ENCODE peak calls at places on chromosomes 1 and 21, in eight cellular contexts. J is A549, K is lower leg skin, P is IMR-90, Y is spleen, T is adrenal gland, H is erythroblast, R is uterus. U is an unnamed sample.

GRCh38 chr1:212531796-212532195 is 76.8 kb upstream of the ATF3 start:
- DNase-seq in J (no peak), K (no peak), P (no peak), Y (no peak), T (no peak), H (no peak), R (no peak), U (no peak)

GRCh38 chr1:25771246-25772114 is 28.5 kb upstream of the SELENON start:
- DNase-seq in J (no peak), K (no peak), P (peak), Y (peak), T (peak), H (no peak), R (peak), U (no peak)

GRCh38 chr1:78688701-78689100 is 39.1 kb downstream of the IFI44 start:
- DNase-seq in J (peak), K (no peak), P (peak), Y (no peak), T (no peak), H (no peak), R (no peak), U (no peak)

GRCh38 chr21:32403201-32403701 is 9.3 kb upstream of the EVA1C start:
- DNase-seq in J (peak), K (peak), P (peak), Y (no peak), T (peak), H (peak), R (peak), U (peak)

GRCh38 chr1:209363112-209363511 is 220.4 kb upstream of the CAMK1G start:
- DNase-seq in J (no peak), K (no peak), P (no peak), Y (no peak), T (no peak), H (no peak), R (no peak), U (no peak)

GRCh38 chr1:117630423-117630998 is 24.7 kb downstream of the TENT5C start:
- DNase-seq in J (no peak), K (no peak), P (no peak), Y (peak), T (no peak), H (no peak), R (no peak), U (no peak)

GRCh38 chr1:191641420-191642215 is 516.6 kb upstream of the RGS18 start:
- DNase-seq in J (no peak), K (no peak), P (peak), Y (no peak), T (peak), H (no peak), R (no peak), U (peak)

GRCh38 chr1:76668046-76668445 is 199.2 kb upstream of the ST6GALNAC5 start:
- DNase-seq in J (no peak), K (no peak), P (no peak), Y (no peak), T (no peak), H (no peak), R (no peak), U (no peak)

GRCh38 chr1:17861685-17862084 is 106.6 kb downstream of the ACTL8 start:
- DNase-seq in J (no peak), K (no peak), P (no peak), Y (no peak), T (no peak), H (no peak), R (no peak), U (no peak)

GRCh38 chr1:169368406-169368769 is 393 bp downstream of the BLZF1 start:
- DNase-seq in J (no peak), K (peak), P (peak), Y (peak), T (peak), H (peak), R (no peak), U (no peak)

GRCh38 chr1:202187040-202187671 is 6.4 kb upstream of the LGR6 start:
- DNase-seq in J (no peak), K (no peak), P (no peak), Y (peak), T (no peak), H (no peak), R (no peak), U (no peak)

GRCh38 chr1:69572921-69573320 is 5.2 kb downstream of the LRRC7 start:
- DNase-seq in J (no peak), K (no peak), P (no peak), Y (no peak), T (no peak), H (no peak), R (no peak), U (no peak)

GRCh38 chr1:228786361-228787129 is 51.3 kb downstream of the RHOU start:
- DNase-seq in J (no peak), K (no peak), P (no peak), Y (no peak), T (no peak), H (no peak), R (no peak), U (no peak)

GRCh38 chr1:211654838-211655787 is 20.3 kb downstream of the NEK2 start:
- DNase-seq in J (peak), K (peak), P (peak), Y (peak), T (peak), H (peak), R (peak), U (peak)

GRCh38 chr1:181151378-181152326 is 63.2 kb downstream of the IER5 start:
- DNase-seq in J (no peak), K (no peak), P (peak), Y (no peak), T (no peak), H (peak), R (peak), U (no peak)
- TF ChIP-seq POLR2A in J (no peak), K (no peak), P (no peak), Y (no peak), T (no peak), H (no peak), R (peak), U (no peak)

GRCh38 chr1:205056188-205056611 is 13.2 kb downstream of the CNTN2 start:
- DNase-seq in J (no peak), K (no peak), P (no peak), Y (no peak), T (no peak), H (no peak), R (no peak), U (no peak)
- TF ChIP-seq POLR2A in J (no peak), K (no peak), P (no peak), Y (no peak), T (no peak), H (no peak), R (no peak), U (no peak)

GRCh38 chr21:35952651-35953340 is 107.5 kb downstream of the SETD4 start:
- DNase-seq in J (no peak), K (no peak), P (no peak), Y (no peak), T (no peak), H (no peak), R (no peak), U (no peak)

GRCh38 chr21:35953570-35953969 is 106.8 kb downstream of the SETD4 start:
- DNase-seq in J (no peak), K (no peak), P (no peak), Y (no peak), T (no peak), H (no peak), R (no peak), U (no peak)
- TF ChIP-seq POLR2A in J (no peak), K (no peak), P (no peak), Y (no peak), T (no peak), H (no peak), R (no peak), U (no peak)

DNA sequence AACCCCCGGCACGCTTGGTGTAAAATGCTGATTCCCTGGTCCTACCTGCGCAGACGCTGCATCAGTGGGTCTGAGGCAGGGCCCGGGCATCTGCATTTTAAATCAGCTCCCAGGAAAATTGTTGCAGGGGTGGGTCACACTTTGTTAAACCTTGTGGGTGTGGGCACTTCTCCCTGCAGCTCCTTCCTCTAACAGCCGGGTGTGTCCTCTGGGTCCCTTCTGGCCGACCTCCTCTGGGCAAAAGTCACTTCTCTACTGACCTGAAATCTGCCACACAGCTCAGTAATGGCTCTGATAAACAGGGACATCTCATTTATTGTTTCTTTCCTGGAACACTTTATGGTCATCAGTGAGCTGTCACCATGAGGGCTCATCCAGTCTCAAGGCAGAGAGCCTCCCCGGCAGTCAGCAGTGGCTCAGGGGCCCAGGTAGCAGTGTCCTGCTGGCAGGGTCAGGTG is 52.8 kb upstream of the TMPRSS2 start:
- DNase-seq in J (no peak), K (no peak), P (no peak), Y (no peak), T (no peak), H (no peak), R (no peak), U (no peak)
- TF ChIP-seq POLR2A in J (no peak), K (no peak), P (no peak), Y (no peak), T (no peak), H (no peak), R (no peak), U (no peak)